ENCODE peak calls at places on chromosomes 5 and 9, in nine cellular contexts. One of them, this sample, is unnamed.
A peak's percentile ranks its signal among the peaks of the same experiment; 100 is the strongest.

GRCh38 chr5:65213921-65214525 is 267.7 kb downstream of the ADAMTS6 start:
- DNase-seq in left ventricle myocardium inferior: peak; percentile 13
- DNase-seq in endodermal cell: peak; percentile 75
- DNase-seq in stomach: no peak
- DNase-seq in MM.1S: no peak
- DNase-seq in SJSA1: peak; percentile 13
- DNase-seq in fibroblast of lung: peak; percentile 46
- DNase-seq in brain microvascular endothelial cell: peak; percentile 48
- DNase-seq in SK-N-SH: peak; percentile 46
- DNase-seq in this sample: no peak

GRCh38 chr9:24657387-24657786 is 111.7 kb upstream of the IZUMO3 start:
- DNase-seq in endodermal cell: no peak
- DNase-seq in SK-N-SH: no peak
- DNase-seq in fibroblast of lung: no peak
- DNase-seq in stomach: no peak
- DNase-seq in brain microvascular endothelial cell: no peak
- DNase-seq in left ventricle myocardium inferior: no peak
- DNase-seq in MM.1S: no peak
- DNase-seq in SJSA1: no peak
- DNase-seq in this sample: no peak

GRCh38 chr5:147245381-147246055 is 10.7 kb downstream of the STK32A start:
- DNase-seq in stomach: no peak
- DNase-seq in brain microvascular endothelial cell: no peak
- DNase-seq in SK-N-SH: no peak
- DNase-seq in endodermal cell: no peak
- DNase-seq in SJSA1: peak; percentile 63
- DNase-seq in fibroblast of lung: no peak
- DNase-seq in MM.1S: no peak
- DNase-seq in left ventricle myocardium inferior: no peak
- DNase-seq in this sample: no peak

GRCh38 chr9:78121488-78121887 is 89.9 kb upstream of the GNAQ start:
- DNase-seq in brain microvascular endothelial cell: peak; percentile 72
- DNase-seq in stomach: peak; percentile 79
- DNase-seq in endodermal cell: peak; percentile 87
- DNase-seq in MM.1S: peak; percentile 12
- DNase-seq in fibroblast of lung: peak; percentile 67
- DNase-seq in SK-N-SH: peak; percentile 39
- DNase-seq in SJSA1: peak; percentile 20
- DNase-seq in left ventricle myocardium inferior: peak; percentile 45
- DNase-seq in this sample: peak; percentile 52

GRCh38 chr9:110334183-110334582 is 3.5 kb downstream of the TXNDC8 start:
- DNase-seq in fibroblast of lung: no peak
- DNase-seq in MM.1S: peak; percentile 40
- DNase-seq in left ventricle myocardium inferior: no peak
- DNase-seq in brain microvascular endothelial cell: no peak
- DNase-seq in stomach: no peak
- DNase-seq in endodermal cell: no peak
- DNase-seq in SK-N-SH: no peak
- DNase-seq in SJSA1: no peak
- DNase-seq in this sample: no peak

GRCh38 chr5:139635606-139636206 is 12.4 kb upstream of the CXXC5 start:
- DNase-seq in SJSA1: peak; percentile 88
- DNase-seq in MM.1S: peak; percentile 44
- DNase-seq in left ventricle myocardium inferior: peak; percentile 85
- DNase-seq in stomach: peak; percentile 83
- DNase-seq in endodermal cell: peak; percentile 82
- DNase-seq in brain microvascular endothelial cell: peak; percentile 69
- DNase-seq in fibroblast of lung: peak; percentile 98
- DNase-seq in SK-N-SH: peak; percentile 75
- DNase-seq in this sample: peak; percentile 66

GRCh38 chr9:81844131-81844567 is 84.1 kb upstream of the SPATA31D4 start:
- DNase-seq in fibroblast of lung: no peak
- DNase-seq in left ventricle myocardium inferior: no peak
- DNase-seq in SJSA1: no peak
- DNase-seq in brain microvascular endothelial cell: no peak
- DNase-seq in SK-N-SH: no peak
- DNase-seq in stomach: no peak
- DNase-seq in MM.1S: no peak
- DNase-seq in endodermal cell: no peak
- DNase-seq in this sample: no peak

GRCh38 chr5:40386293-40386692 is 293.4 kb upstream of the PTGER4 start:
- DNase-seq in SJSA1: peak; percentile 32
- DNase-seq in fibroblast of lung: no peak
- DNase-seq in endodermal cell: no peak
- DNase-seq in left ventricle myocardium inferior: no peak
- DNase-seq in SK-N-SH: no peak
- DNase-seq in stomach: no peak
- DNase-seq in MM.1S: peak; percentile 76
- DNase-seq in brain microvascular endothelial cell: peak; percentile 36
- DNase-seq in this sample: no peak

GRCh38 chr9:70590264-70590646 is 175.8 kb upstream of the KLF9 start:
- DNase-seq in stomach: no peak
- DNase-seq in brain microvascular endothelial cell: no peak
- DNase-seq in endodermal cell: no peak
- DNase-seq in SK-N-SH: no peak
- DNase-seq in fibroblast of lung: peak; percentile 87
- DNase-seq in SJSA1: peak; percentile 33
- DNase-seq in MM.1S: no peak
- DNase-seq in left ventricle myocardium inferior: no peak
- DNase-seq in this sample: no peak

GRCh38 chr9:71758785-71759184 is 9.5 kb downstream of the CEMIP2 start:
- DNase-seq in endodermal cell: no peak
- DNase-seq in fibroblast of lung: no peak
- DNase-seq in SJSA1: no peak
- DNase-seq in brain microvascular endothelial cell: no peak
- DNase-seq in stomach: no peak
- DNase-seq in SK-N-SH: no peak
- DNase-seq in MM.1S: no peak
- DNase-seq in left ventricle myocardium inferior: no peak
- DNase-seq in this sample: peak; percentile 37

GRCh38 chr9:93659044-93659836 is 82.9 kb downstream of the PHF2 start:
- DNase-seq in fibroblast of lung: no peak
- DNase-seq in MM.1S: no peak
- DNase-seq in brain microvascular endothelial cell: no peak
- DNase-seq in SK-N-SH: no peak
- DNase-seq in left ventricle myocardium inferior: peak; percentile 3
- DNase-seq in SJSA1: no peak
- DNase-seq in stomach: no peak
- DNase-seq in endodermal cell: no peak
- DNase-seq in this sample: peak; percentile 44

GRCh38 chr5:81856948-81857928 is 106.3 kb upstream of the SSBP2 start:
- DNase-seq in stomach: peak; percentile 55
- DNase-seq in fibroblast of lung: peak; percentile 20
- DNase-seq in SJSA1: no peak
- DNase-seq in endodermal cell: peak; percentile 80
- DNase-seq in MM.1S: peak; percentile 27
- DNase-seq in SK-N-SH: peak; percentile 81
- DNase-seq in brain microvascular endothelial cell: no peak
- DNase-seq in left ventricle myocardium inferior: peak; percentile 86
- DNase-seq in this sample: peak; percentile 51

GRCh38 chr5:57340681-57341080 is 141.9 kb downstream of the ACTBL2 start:
- DNase-seq in stomach: no peak
- DNase-seq in fibroblast of lung: no peak
- DNase-seq in endodermal cell: no peak
- DNase-seq in SJSA1: no peak
- DNase-seq in left ventricle myocardium inferior: no peak
- DNase-seq in SK-N-SH: no peak
- DNase-seq in MM.1S: no peak
- DNase-seq in brain microvascular endothelial cell: no peak
- DNase-seq in this sample: no peak

GRCh38 chr5:113052041-113052795 is 75.6 kb downstream of the DCP2 start:
- DNase-seq in endodermal cell: no peak
- DNase-seq in stomach: no peak
- DNase-seq in MM.1S: no peak
- DNase-seq in fibroblast of lung: no peak
- DNase-seq in SK-N-SH: no peak
- DNase-seq in SJSA1: no peak
- DNase-seq in left ventricle myocardium inferior: no peak
- DNase-seq in brain microvascular endothelial cell: no peak
- DNase-seq in this sample: no peak

GRCh38 chr5:73229271-73229670 is 56.3 kb downstream of the TMEM174 start:
- DNase-seq in fibroblast of lung: peak; percentile 21
- DNase-seq in endodermal cell: no peak
- DNase-seq in brain microvascular endothelial cell: peak; percentile 9
- DNase-seq in stomach: no peak
- DNase-seq in MM.1S: no peak
- DNase-seq in SJSA1: no peak
- DNase-seq in SK-N-SH: no peak
- DNase-seq in left ventricle myocardium inferior: no peak
- DNase-seq in this sample: no peak

GRCh38 chr9:27701029-27701428 is 127.7 kb upstream of the C9orf72 start:
- DNase-seq in left ventricle myocardium inferior: no peak
- DNase-seq in brain microvascular endothelial cell: no peak
- DNase-seq in stomach: no peak
- DNase-seq in endodermal cell: no peak
- DNase-seq in MM.1S: no peak
- DNase-seq in fibroblast of lung: no peak
- DNase-seq in SJSA1: no peak
- DNase-seq in SK-N-SH: no peak
- DNase-seq in this sample: no peak

GRCh38 chr9:75088646-75089368 is 493 bp downstream of the OSTF1 start:
- DNase-seq in SK-N-SH: peak; percentile 58
- DNase-seq in left ventricle myocardium inferior: peak; percentile 74
- DNase-seq in stomach: peak; percentile 84
- DNase-seq in fibroblast of lung: peak; percentile 67
- DNase-seq in endodermal cell: peak; percentile 74
- DNase-seq in SJSA1: peak; percentile 53
- DNase-seq in MM.1S: peak; percentile 41
- DNase-seq in brain microvascular endothelial cell: peak; percentile 47
- DNase-seq in this sample: peak; percentile 33

GRCh38 chr9:75089369-75089766 is 1.1 kb downstream of the OSTF1 start:
- DNase-seq in SJSA1: no peak
- DNase-seq in stomach: no peak
- DNase-seq in fibroblast of lung: no peak
- DNase-seq in brain microvascular endothelial cell: no peak
- DNase-seq in SK-N-SH: no peak
- DNase-seq in left ventricle myocardium inferior: no peak
- DNase-seq in endodermal cell: no peak
- DNase-seq in MM.1S: no peak
- DNase-seq in this sample: no peak

GRCh38 chr9:75087279-75087823 is 604 bp downstream of the NMRK1 start:
- DNase-seq in left ventricle myocardium inferior: no peak
- DNase-seq in stomach: peak; percentile 58
- DNase-seq in MM.1S: peak; percentile 83
- DNase-seq in SK-N-SH: no peak
- DNase-seq in brain microvascular endothelial cell: peak; percentile 26
- DNase-seq in endodermal cell: peak; percentile 56
- DNase-seq in fibroblast of lung: peak; percentile 52
- DNase-seq in SJSA1: peak; percentile 40
- DNase-seq in this sample: peak; percentile 63

GRCh38 chr9:75086443-75087278 is 1.3 kb downstream of the NMRK1 start:
- DNase-seq in left ventricle myocardium inferior: peak; percentile 18
- DNase-seq in SK-N-SH: no peak
- DNase-seq in SJSA1: peak; percentile 23
- DNase-seq in stomach: peak; percentile 42
- DNase-seq in endodermal cell: no peak
- DNase-seq in MM.1S: peak; percentile 86
- DNase-seq in brain microvascular endothelial cell: no peak
- DNase-seq in fibroblast of lung: peak; percentile 39
- DNase-seq in this sample: no peak

GRCh38 chr9:75087824-75088645 is at the start of the genes NMRK1 and OSTF1:
- DNase-seq in brain microvascular endothelial cell: peak; percentile 93
- DNase-seq in SK-N-SH: peak; percentile 94
- DNase-seq in stomach: peak; percentile 97
- DNase-seq in endodermal cell: peak; percentile 97
- DNase-seq in MM.1S: peak; percentile 97
- DNase-seq in fibroblast of lung: peak; percentile 96
- DNase-seq in left ventricle myocardium inferior: peak; percentile 97
- DNase-seq in SJSA1: peak; percentile 88
- DNase-seq in this sample: peak; percentile 95
- H3K27ac ChIP-seq in brain microvascular endothelial cell: peak within 1 kb of the TSS; percentile 53
- H3K27ac ChIP-seq in SK-N-SH: peak within 1 kb of the TSS; percentile 44
- H3K27ac ChIP-seq in stomach: peak within 1 kb of the TSS; percentile 100
- H3K27ac ChIP-seq in endodermal cell: peak within 1 kb of the TSS; percentile 19
- H3K27ac ChIP-seq in MM.1S: peak within 1 kb of the TSS; percentile 98
- H3K27ac ChIP-seq in fibroblast of lung: peak within 1 kb of the TSS; percentile 87
- H3K27ac ChIP-seq in left ventricle myocardium inferior: peak within 1 kb of the TSS; percentile 97
- H3K27ac ChIP-seq in SJSA1: peak within 1 kb of the TSS; percentile 67
- H3K27ac ChIP-seq in this sample: peak within 1 kb of the TSS; percentile 98

GRCh38 chr9:12777149-12778010 is 2.6 kb downstream of the LURAP1L start:
- DNase-seq in left ventricle myocardium inferior: no peak
- DNase-seq in SK-N-SH: no peak
- DNase-seq in brain microvascular endothelial cell: no peak
- DNase-seq in SJSA1: no peak
- DNase-seq in MM.1S: no peak
- DNase-seq in endodermal cell: no peak
- DNase-seq in fibroblast of lung: no peak
- DNase-seq in stomach: no peak
- DNase-seq in this sample: no peak
- H3K4me3 ChIP-seq in left ventricle myocardium inferior: peak overlapping the region; percentile 85
- H3K4me3 ChIP-seq in SK-N-SH: peak overlapping the region; percentile 74
- H3K4me3 ChIP-seq in brain microvascular endothelial cell: peak overlapping the region; percentile 78
- H3K4me3 ChIP-seq in SJSA1: no peak overlapping the region
- H3K4me3 ChIP-seq in MM.1S: peak overlapping the region; percentile 63
- H3K4me3 ChIP-seq in endodermal cell: no peak overlapping the region
- H3K4me3 ChIP-seq in fibroblast of lung: peak overlapping the region; percentile 76
- H3K4me3 ChIP-seq in stomach: peak overlapping the region; percentile 57
- H3K4me3 ChIP-seq in this sample: peak overlapping the region; percentile 60

GRCh38 chr5:119335261-119335677 is 20.6 kb upstream of the TNFAIP8 start:
- DNase-seq in stomach: no peak
- DNase-seq in MM.1S: peak; percentile 49
- DNase-seq in endodermal cell: no peak
- DNase-seq in left ventricle myocardium inferior: no peak
- DNase-seq in SK-N-SH: no peak
- DNase-seq in SJSA1: no peak
- DNase-seq in fibroblast of lung: no peak
- DNase-seq in brain microvascular endothelial cell: no peak
- DNase-seq in this sample: no peak
- H3K27ac ChIP-seq in stomach: no peak overlapping the region
- H3K27ac ChIP-seq in MM.1S: peak overlapping the region; percentile 95
- H3K27ac ChIP-seq in endodermal cell: no peak overlapping the region
- H3K27ac ChIP-seq in left ventricle myocardium inferior: peak overlapping the region; percentile 85
- H3K27ac ChIP-seq in SK-N-SH: no peak overlapping the region
- H3K27ac ChIP-seq in SJSA1: no peak overlapping the region
- H3K27ac ChIP-seq in fibroblast of lung: no peak overlapping the region
- H3K27ac ChIP-seq in brain microvascular endothelial cell: no peak overlapping the region
- H3K27ac ChIP-seq in this sample: no peak overlapping the region

DNA sequence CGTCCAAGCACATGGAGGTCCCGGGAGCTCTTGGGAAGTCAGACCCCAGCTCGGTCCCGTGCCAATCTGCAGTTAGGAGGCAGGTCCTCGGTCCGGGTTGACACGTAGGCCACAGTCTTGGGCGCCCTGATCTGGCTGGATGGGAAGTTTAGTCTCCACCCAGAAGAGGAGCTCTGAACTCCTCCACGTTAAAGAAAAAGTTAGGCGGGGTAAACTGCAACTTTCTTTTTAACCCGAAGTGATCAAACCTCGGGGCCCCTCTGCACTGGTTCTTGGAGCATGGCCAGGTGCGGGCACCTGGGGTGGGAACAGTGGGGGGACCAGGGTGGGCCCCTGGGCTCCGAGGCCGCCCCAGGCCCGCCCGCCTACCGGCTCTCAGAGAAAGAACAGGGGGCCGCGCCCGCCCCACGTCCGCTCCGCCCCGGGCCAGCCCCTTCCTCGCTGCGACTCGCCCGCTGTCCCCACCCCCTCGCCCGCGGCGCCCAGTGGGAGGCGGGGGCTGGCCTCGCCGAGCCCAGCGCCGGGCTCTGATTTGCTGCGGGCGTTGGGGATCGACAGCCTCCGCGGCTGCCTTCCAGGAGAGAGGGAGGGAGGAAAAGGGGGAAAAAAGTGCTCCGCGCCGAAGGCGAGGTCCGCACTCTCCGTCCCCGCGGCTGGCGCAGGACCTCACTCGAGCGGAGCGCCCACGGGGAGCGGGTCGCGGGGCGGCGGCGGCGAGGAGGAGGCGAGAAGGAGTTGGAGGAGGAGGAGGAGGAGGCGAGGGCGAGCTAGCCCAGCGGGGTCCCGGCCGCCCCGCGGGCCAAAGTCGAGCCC is at the start of gene COL5A1:
- DNase-seq in SJSA1: peak; percentile 93
- DNase-seq in SK-N-SH: peak; percentile 94
- DNase-seq in MM.1S: no peak
- DNase-seq in fibroblast of lung: peak; percentile 90
- DNase-seq in endodermal cell: peak; percentile 97
- DNase-seq in left ventricle myocardium inferior: peak; percentile 91
- DNase-seq in brain microvascular endothelial cell: peak; percentile 87
- DNase-seq in stomach: peak; percentile 83
- DNase-seq in this sample: peak; percentile 89
- H3K4me3 ChIP-seq in SJSA1: peak within 1 kb of the TSS; percentile 84
- H3K4me3 ChIP-seq in SK-N-SH: peak within 1 kb of the TSS; percentile 69
- H3K4me3 ChIP-seq in MM.1S: no peak within 1 kb of the TSS
- H3K4me3 ChIP-seq in fibroblast of lung: peak within 1 kb of the TSS; percentile 92
- H3K4me3 ChIP-seq in endodermal cell: peak within 1 kb of the TSS; percentile 82
- H3K4me3 ChIP-seq in left ventricle myocardium inferior: peak within 1 kb of the TSS; percentile 80
- H3K4me3 ChIP-seq in brain microvascular endothelial cell: peak within 1 kb of the TSS; percentile 96
- H3K4me3 ChIP-seq in stomach: peak within 1 kb of the TSS; percentile 75
- H3K4me3 ChIP-seq in this sample: peak within 1 kb of the TSS; percentile 42

This sample was measured in pancreas.